ENCODE peak calls at places on chromosomes 7 and 10, in nine cellular contexts. One of them, this sample, is unnamed.

GRCh38 chr10:116721991-116722392 is 20.4 kb downstream of the HSPA12A start:
- DNase-seq in spleen: peak; percentile 61
- DNase-seq in thoracic aorta: no peak
- DNase-seq in SK-N-SH: peak; percentile 74
- DNase-seq in PC-3: no peak
- DNase-seq in lower lobe of right lung: no peak
- DNase-seq in kidney: no peak
- DNase-seq in A549: no peak
- DNase-seq in GM06990: no peak
- DNase-seq in this sample: no peak

GRCh38 chr7:35878356-35878755 is 77.5 kb downstream of the SEPTIN7 start:
- DNase-seq in spleen: no peak
- DNase-seq in thoracic aorta: no peak
- DNase-seq in SK-N-SH: no peak
- DNase-seq in PC-3: no peak
- DNase-seq in lower lobe of right lung: no peak
- DNase-seq in kidney: no peak
- DNase-seq in A549: no peak
- DNase-seq in GM06990: no peak
- DNase-seq in this sample: no peak

GRCh38 chr7:32020760-32021159 is 49.4 kb downstream of the PDE1C start:
- DNase-seq in spleen: no peak
- DNase-seq in thoracic aorta: no peak
- DNase-seq in SK-N-SH: no peak
- DNase-seq in PC-3: no peak
- DNase-seq in lower lobe of right lung: no peak
- DNase-seq in kidney: no peak
- DNase-seq in A549: no peak
- DNase-seq in GM06990: no peak
- DNase-seq in this sample: no peak

GRCh38 chr10:124045245-124045644 is 48.2 kb downstream of the CHST15 start:
- DNase-seq in spleen: no peak
- DNase-seq in thoracic aorta: no peak
- DNase-seq in SK-N-SH: no peak
- DNase-seq in PC-3: no peak
- DNase-seq in lower lobe of right lung: no peak
- DNase-seq in kidney: no peak
- DNase-seq in A549: no peak
- DNase-seq in GM06990: no peak
- DNase-seq in this sample: no peak

GRCh38 chr10:125060851-125061556 is 99.4 kb downstream of the CTBP2 start:
- DNase-seq in spleen: peak; percentile 91
- DNase-seq in thoracic aorta: peak; percentile 62
- DNase-seq in SK-N-SH: peak; percentile 86
- DNase-seq in PC-3: peak; percentile 74
- DNase-seq in lower lobe of right lung: peak; percentile 91
- DNase-seq in kidney: peak; percentile 92
- DNase-seq in A549: peak; percentile 64
- DNase-seq in GM06990: peak; percentile 44
- DNase-seq in this sample: no peak

GRCh38 chr10:97416565-97416964 is 9.4 kb upstream of the PGAM1 start:
- DNase-seq in spleen: peak; percentile 43
- DNase-seq in thoracic aorta: no peak
- DNase-seq in SK-N-SH: no peak
- DNase-seq in PC-3: no peak
- DNase-seq in lower lobe of right lung: no peak
- DNase-seq in kidney: no peak
- DNase-seq in A549: no peak
- DNase-seq in GM06990: no peak
- DNase-seq in this sample: no peak

GRCh38 chr10:43665054-43665453 is 16.4 kb upstream of the ZNF32 start:
- DNase-seq in spleen: no peak
- DNase-seq in thoracic aorta: no peak
- DNase-seq in SK-N-SH: no peak
- DNase-seq in PC-3: no peak
- DNase-seq in lower lobe of right lung: no peak
- DNase-seq in kidney: no peak
- DNase-seq in A549: no peak
- DNase-seq in GM06990: no peak
- DNase-seq in this sample: no peak

GRCh38 chr10:113683300-113683699 is 3.6 kb downstream of the CASP7 start:
- DNase-seq in spleen: no peak
- DNase-seq in thoracic aorta: no peak
- DNase-seq in SK-N-SH: no peak
- DNase-seq in PC-3: no peak
- DNase-seq in lower lobe of right lung: no peak
- DNase-seq in kidney: no peak
- DNase-seq in A549: no peak
- DNase-seq in GM06990: peak; percentile 42
- DNase-seq in this sample: no peak

GRCh38 chr7:24475573-24475972 is 97.7 kb upstream of the PALS2 start:
- DNase-seq in spleen: no peak
- DNase-seq in thoracic aorta: no peak
- DNase-seq in SK-N-SH: no peak
- DNase-seq in PC-3: no peak
- DNase-seq in lower lobe of right lung: no peak
- DNase-seq in kidney: no peak
- DNase-seq in A549: no peak
- DNase-seq in GM06990: no peak
- DNase-seq in this sample: no peak

GRCh38 chr7:24476227-24476626 is 97.0 kb upstream of the PALS2 start:
- DNase-seq in spleen: no peak
- DNase-seq in thoracic aorta: no peak
- DNase-seq in SK-N-SH: no peak
- DNase-seq in PC-3: no peak
- DNase-seq in lower lobe of right lung: no peak
- DNase-seq in kidney: no peak
- DNase-seq in A549: no peak
- DNase-seq in GM06990: no peak
- DNase-seq in this sample: no peak

GRCh38 chr7:24477376-24477775 is 95.9 kb upstream of the PALS2 start:
- DNase-seq in spleen: no peak
- DNase-seq in thoracic aorta: no peak
- DNase-seq in SK-N-SH: no peak
- DNase-seq in PC-3: no peak
- DNase-seq in lower lobe of right lung: no peak
- DNase-seq in kidney: no peak
- DNase-seq in A549: no peak
- DNase-seq in GM06990: no peak
- DNase-seq in this sample: no peak

GRCh38 chr7:24480501-24480900 is 92.8 kb upstream of the PALS2 start:
- DNase-seq in spleen: no peak
- DNase-seq in thoracic aorta: no peak
- DNase-seq in SK-N-SH: no peak
- DNase-seq in PC-3: no peak
- DNase-seq in lower lobe of right lung: no peak
- DNase-seq in kidney: no peak
- DNase-seq in A549: no peak
- DNase-seq in GM06990: no peak
- DNase-seq in this sample: no peak

DNA sequence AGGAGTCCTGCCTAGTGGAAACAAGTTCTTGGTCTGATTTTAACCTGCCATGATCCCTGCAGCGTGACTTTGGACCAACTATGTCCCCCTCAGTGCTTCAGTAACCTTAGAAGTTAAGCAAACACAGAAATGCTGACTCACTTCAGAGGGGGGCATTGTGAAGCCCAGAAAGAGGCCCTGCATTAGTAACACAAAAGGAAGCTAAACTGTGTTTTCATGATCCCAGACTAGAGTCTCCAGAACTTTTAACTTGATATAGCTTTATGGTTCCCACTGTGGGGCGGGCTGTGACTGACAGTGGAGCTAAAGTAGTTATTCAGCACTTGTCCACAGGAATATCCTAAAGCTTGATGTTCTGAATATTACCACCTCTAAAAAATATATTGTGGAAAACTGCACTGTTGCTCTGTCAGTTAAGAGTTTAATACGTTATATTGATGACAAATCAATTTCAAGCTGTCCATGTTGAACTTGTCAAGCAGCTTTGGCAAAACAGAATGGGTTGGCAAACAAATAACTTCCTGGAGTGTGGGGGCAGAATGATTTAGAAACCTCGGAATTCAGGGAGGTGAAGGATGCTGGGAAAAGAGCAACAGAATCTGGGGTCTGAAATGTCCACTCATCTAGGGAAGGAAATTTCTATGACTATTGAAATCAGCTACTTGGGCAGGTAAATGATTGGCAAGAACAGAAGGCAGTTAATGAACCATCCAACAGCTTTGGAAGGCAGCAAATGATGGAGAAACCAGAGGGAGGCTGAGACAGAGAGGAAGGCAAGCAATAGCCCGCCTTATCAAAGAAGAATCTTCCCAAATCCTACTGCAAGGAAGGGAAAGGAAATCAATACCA is 95.2 kb upstream of the PALS2 start:
- DNase-seq in spleen: no peak
- DNase-seq in thoracic aorta: peak; percentile 20
- DNase-seq in SK-N-SH: no peak
- DNase-seq in PC-3: peak; percentile 76
- DNase-seq in lower lobe of right lung: no peak
- DNase-seq in kidney: no peak
- DNase-seq in A549: peak; percentile 63
- DNase-seq in GM06990: no peak
- DNase-seq in this sample: no peak
- H3K4me3 ChIP-seq in spleen: no peak overlapping the region
- H3K4me3 ChIP-seq in thoracic aorta: peak overlapping the region; percentile 35
- H3K4me3 ChIP-seq in SK-N-SH: no peak overlapping the region
- H3K4me3 ChIP-seq in PC-3: no peak overlapping the region
- H3K4me3 ChIP-seq in lower lobe of right lung: no peak overlapping the region
- H3K4me3 ChIP-seq in kidney: peak overlapping the region; percentile 33
- H3K4me3 ChIP-seq in A549: no peak overlapping the region
- H3K4me3 ChIP-seq in GM06990: no peak overlapping the region
- H3K4me3 ChIP-seq in this sample: no peak overlapping the region

GRCh38 chr10:6470894-6471618 is 109.0 kb downstream of the PRKCQ start:
- DNase-seq in spleen: no peak
- DNase-seq in thoracic aorta: no peak
- DNase-seq in SK-N-SH: no peak
- DNase-seq in PC-3: no peak
- DNase-seq in lower lobe of right lung: no peak
- DNase-seq in kidney: no peak
- DNase-seq in A549: no peak
- DNase-seq in GM06990: no peak
- DNase-seq in this sample: no peak

GRCh38 chr10:6473901-6474370 is 106.1 kb downstream of the PRKCQ start:
- DNase-seq in spleen: no peak
- DNase-seq in thoracic aorta: no peak
- DNase-seq in SK-N-SH: no peak
- DNase-seq in PC-3: no peak
- DNase-seq in lower lobe of right lung: no peak
- DNase-seq in kidney: no peak
- DNase-seq in A549: no peak
- DNase-seq in GM06990: peak; percentile 30
- DNase-seq in this sample: no peak

GRCh38 chr10:6469661-6470060 is 110.4 kb downstream of the PRKCQ start:
- DNase-seq in spleen: no peak
- DNase-seq in thoracic aorta: no peak
- DNase-seq in SK-N-SH: no peak
- DNase-seq in PC-3: no peak
- DNase-seq in lower lobe of right lung: no peak
- DNase-seq in kidney: no peak
- DNase-seq in A549: no peak
- DNase-seq in GM06990: no peak
- DNase-seq in this sample: no peak

GRCh38 chr10:6476989-6477388 is 103.1 kb downstream of the PRKCQ start:
- DNase-seq in spleen: no peak
- DNase-seq in thoracic aorta: no peak
- DNase-seq in SK-N-SH: no peak
- DNase-seq in PC-3: no peak
- DNase-seq in lower lobe of right lung: no peak
- DNase-seq in kidney: no peak
- DNase-seq in A549: no peak
- DNase-seq in GM06990: no peak
- DNase-seq in this sample: no peak

DNA sequence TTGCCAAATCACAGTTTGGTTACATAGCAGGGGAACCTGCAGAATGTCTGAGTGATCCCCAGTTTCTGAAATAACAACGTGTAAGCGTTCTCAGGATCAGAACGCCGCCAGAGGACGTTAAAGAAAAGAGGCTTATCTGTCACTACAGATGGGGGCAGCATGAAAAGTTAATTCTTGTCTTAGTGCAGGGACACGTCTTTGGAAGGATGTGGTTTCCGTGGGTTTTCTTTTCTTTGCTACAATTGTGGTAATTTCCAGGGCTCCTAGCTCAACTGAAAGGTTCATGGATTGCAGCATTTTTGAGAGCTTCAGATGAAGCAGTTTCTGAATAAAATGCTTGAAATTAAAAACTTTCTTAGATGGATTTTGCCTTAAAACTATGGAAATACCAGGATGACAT is 106.6 kb downstream of the PRKCQ start:
- DNase-seq in spleen: no peak
- DNase-seq in thoracic aorta: no peak
- DNase-seq in SK-N-SH: no peak
- DNase-seq in PC-3: no peak
- DNase-seq in lower lobe of right lung: no peak
- DNase-seq in kidney: no peak
- DNase-seq in A549: no peak
- DNase-seq in GM06990: no peak
- DNase-seq in this sample: no peak
- TF ChIP-seq CTCF in spleen: no peak
- TF ChIP-seq CTCF in thoracic aorta: no peak
- TF ChIP-seq CTCF in SK-N-SH: no peak
- TF ChIP-seq CTCF in PC-3: no peak
- TF ChIP-seq CTCF in lower lobe of right lung: no peak
- TF ChIP-seq CTCF in kidney: no peak
- TF ChIP-seq CTCF in A549: no peak
- TF ChIP-seq CTCF in GM06990: no peak
- TF ChIP-seq CTCF in this sample: no peak

DNA sequence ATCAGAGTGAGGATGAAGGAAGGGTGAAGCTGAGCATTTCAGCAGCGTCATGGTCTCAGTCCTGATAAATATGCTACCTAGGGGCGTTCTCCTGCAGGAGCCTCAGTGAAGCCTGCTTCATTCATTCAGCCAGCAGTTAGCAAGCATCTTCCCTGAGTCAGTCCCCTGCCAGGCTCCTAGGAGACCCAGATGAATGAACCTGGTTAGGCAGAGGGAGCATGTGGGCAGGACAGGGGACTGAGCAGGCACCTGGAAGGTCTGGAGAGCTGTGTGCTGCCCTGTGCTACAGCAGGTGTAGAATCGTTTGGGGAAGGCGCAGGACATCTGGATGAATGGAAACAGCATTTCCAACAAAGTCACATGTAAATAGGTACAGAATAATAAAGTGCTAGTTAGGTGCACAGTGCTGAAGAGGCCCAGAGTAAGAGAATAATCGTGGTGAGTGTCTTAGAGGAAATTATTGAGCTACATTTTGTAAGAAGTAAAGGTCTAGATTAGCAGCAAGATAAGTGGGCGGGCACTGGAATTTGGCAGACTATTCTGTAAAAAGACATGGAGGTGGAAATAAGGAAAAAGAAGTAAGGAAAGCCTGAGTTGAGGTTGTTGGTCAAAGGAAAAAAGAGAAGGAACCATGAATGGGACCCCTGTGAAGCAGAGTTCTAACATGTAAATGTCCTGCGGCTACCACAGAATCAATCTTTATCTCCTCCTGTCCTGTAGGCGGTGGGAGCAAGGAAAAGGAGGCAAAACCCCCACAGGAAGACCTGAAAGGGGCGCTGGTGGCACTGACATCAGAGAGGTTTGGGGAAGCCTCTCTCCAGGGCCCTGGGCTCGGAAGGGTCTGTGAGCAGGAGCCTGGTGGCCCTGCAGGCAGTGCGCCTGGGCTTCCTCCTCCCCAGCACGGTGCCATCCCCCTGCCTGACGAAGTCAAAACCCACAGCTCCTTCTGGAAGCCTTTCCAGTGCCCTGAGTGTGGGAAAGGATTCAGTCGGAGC is 12.0 kb downstream of the ZSCAN25 start:
- DNase-seq in spleen: no peak
- DNase-seq in thoracic aorta: no peak
- DNase-seq in SK-N-SH: no peak
- DNase-seq in PC-3: no peak
- DNase-seq in lower lobe of right lung: no peak
- DNase-seq in kidney: no peak
- DNase-seq in A549: no peak
- DNase-seq in GM06990: no peak
- DNase-seq in this sample: no peak
- H3K4me3 ChIP-seq in spleen: no peak overlapping the region
- H3K4me3 ChIP-seq in thoracic aorta: no peak overlapping the region
- H3K4me3 ChIP-seq in SK-N-SH: no peak overlapping the region
- H3K4me3 ChIP-seq in PC-3: no peak overlapping the region
- H3K4me3 ChIP-seq in lower lobe of right lung: no peak overlapping the region
- H3K4me3 ChIP-seq in kidney: no peak overlapping the region
- H3K4me3 ChIP-seq in A549: no peak overlapping the region
- H3K4me3 ChIP-seq in GM06990: no peak overlapping the region
- H3K4me3 ChIP-seq in this sample: no peak overlapping the region

GRCh38 chr7:120332433-120332832 is 59.5 kb downstream of the KCND2 start:
- DNase-seq in spleen: no peak
- DNase-seq in thoracic aorta: no peak
- DNase-seq in SK-N-SH: no peak
- DNase-seq in PC-3: no peak
- DNase-seq in lower lobe of right lung: no peak
- DNase-seq in kidney: no peak
- DNase-seq in A549: no peak
- DNase-seq in GM06990: no peak
- DNase-seq in this sample: no peak

GRCh38 chr7:120334475-120334874 is 61.5 kb downstream of the KCND2 start:
- DNase-seq in spleen: no peak
- DNase-seq in thoracic aorta: no peak
- DNase-seq in SK-N-SH: no peak
- DNase-seq in PC-3: no peak
- DNase-seq in lower lobe of right lung: no peak
- DNase-seq in kidney: no peak
- DNase-seq in A549: no peak
- DNase-seq in GM06990: no peak
- DNase-seq in this sample: peak; percentile 7

DNA sequence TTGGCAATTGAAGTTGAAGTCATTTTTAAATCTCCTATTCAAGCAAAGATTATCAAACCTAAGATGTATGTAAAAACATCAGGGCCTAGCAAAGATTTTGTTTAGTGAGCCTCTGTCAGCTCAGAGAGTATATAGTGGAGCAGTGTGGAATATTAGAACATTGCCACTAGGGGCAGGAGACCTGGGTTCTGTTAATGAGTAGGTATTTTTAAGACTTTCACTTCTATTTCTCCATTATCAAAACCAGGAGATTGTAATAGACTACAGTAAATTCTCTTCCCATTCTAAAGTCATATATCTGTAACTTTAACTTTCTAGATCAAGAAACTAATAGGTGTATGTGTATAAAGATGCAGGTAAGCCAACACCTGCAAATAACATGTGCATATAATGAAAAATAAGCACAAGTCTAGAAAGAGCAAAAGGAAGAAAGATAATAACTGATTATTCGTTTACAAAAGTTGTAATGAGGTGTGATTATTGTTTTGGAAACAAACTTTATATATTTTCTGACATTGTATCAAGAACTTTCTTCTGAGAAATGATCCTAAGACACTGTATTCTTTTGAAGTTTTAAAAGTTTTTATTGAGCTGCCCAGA is 64.4 kb downstream of the KCND2 start:
- DNase-seq in spleen: no peak
- DNase-seq in thoracic aorta: no peak
- DNase-seq in SK-N-SH: peak; percentile 25
- DNase-seq in PC-3: peak; percentile 25
- DNase-seq in lower lobe of right lung: no peak
- DNase-seq in kidney: no peak
- DNase-seq in A549: peak; percentile 1
- DNase-seq in GM06990: no peak
- DNase-seq in this sample: no peak
- TF ChIP-seq CTCF in spleen: no peak
- TF ChIP-seq CTCF in thoracic aorta: peak; percentile 22
- TF ChIP-seq CTCF in SK-N-SH: peak; percentile 82
- TF ChIP-seq CTCF in PC-3: peak; percentile 72
- TF ChIP-seq CTCF in lower lobe of right lung: no peak
- TF ChIP-seq CTCF in kidney: peak; percentile 16
- TF ChIP-seq CTCF in A549: peak; percentile 22
- TF ChIP-seq CTCF in GM06990: peak; percentile 62
- TF ChIP-seq CTCF in this sample: peak; percentile 58

This sample was measured in GM12864.